ENCODE peak calls at places on chromosome 4, in seven cellular contexts. F is Peyer's patch, H is ascending aorta, L is upper lobe of right lung, K is esophagus squamous epithelium, R is AG10803, A is fibroblast of mammary gland. U is an unnamed sample.

GRCh38 chr4:103136671-103137445 is 37.2 kb upstream of the BDH2 start:
- DNase-seq in R (no peak), H (no peak), A (no peak), K (no peak), L (no peak), F (no peak), U (no peak)

GRCh38 chr4:99082192-99082591 is 6.4 kb downstream of the ADH5 start:
- DNase-seq in K (no peak), H (no peak), A (no peak), R (no peak), F (no peak), L (no peak), U (no peak)

GRCh38 chr4:156098846-156099245 is 145.2 kb upstream of the CTSO start:
- DNase-seq in L (no peak), R (no peak), A (no peak), H (no peak), F (no peak), K (no peak), U (peak; percentile 33)

GRCh38 chr4:126874533-126874932 is 758.2 kb upstream of the INTU start:
- DNase-seq in F (no peak), H (no peak), R (no peak), A (no peak), K (no peak), L (no peak), U (no peak)

GRCh38 chr4:55706526-55706925 is 70.4 kb upstream of the NMU start:
- DNase-seq in F (no peak), L (no peak), H (no peak), A (no peak), R (peak; percentile 2), K (no peak), U (peak; percentile 61)

GRCh38 chr4:10022346-10023049 is 1.2 kb upstream of the SLC2A9 start:
- DNase-seq in H (no peak), R (no peak), F (no peak), A (no peak), K (no peak), L (no peak), U (no peak)

GRCh38 chr4:139014391-139015268 is 951 bp upstream of the NOCT start:
- DNase-seq in H (no peak), L (no peak), R (peak; percentile 95), K (no peak), A (peak; percentile 93), F (no peak), U (peak; percentile 91)

GRCh38 chr4:109989044-109989443 is 76.4 kb downstream of the EGF start:
- DNase-seq in K (no peak), R (no peak), L (no peak), H (no peak), F (no peak), A (peak; percentile 37), U (peak; percentile 41)

GRCh38 chr4:38857354-38858096 is 908 bp upstream of the TLR6 start:
- DNase-seq in R (peak; percentile 84), L (no peak), H (no peak), A (peak; percentile 94), F (peak; percentile 65), K (peak; percentile 12), U (peak; percentile 94)

GRCh38 chr4:134911941-134912340 is 710.4 kb upstream of the PABPC4L start:
- DNase-seq in A (no peak), K (no peak), F (no peak), L (no peak), R (no peak), H (no peak), U (no peak)

GRCh38 chr4:126568652-126569580 is 1063.8 kb upstream of the INTU start:
- DNase-seq in H (no peak), A (no peak), L (no peak), K (no peak), R (no peak), F (no peak), U (no peak)

DNA sequence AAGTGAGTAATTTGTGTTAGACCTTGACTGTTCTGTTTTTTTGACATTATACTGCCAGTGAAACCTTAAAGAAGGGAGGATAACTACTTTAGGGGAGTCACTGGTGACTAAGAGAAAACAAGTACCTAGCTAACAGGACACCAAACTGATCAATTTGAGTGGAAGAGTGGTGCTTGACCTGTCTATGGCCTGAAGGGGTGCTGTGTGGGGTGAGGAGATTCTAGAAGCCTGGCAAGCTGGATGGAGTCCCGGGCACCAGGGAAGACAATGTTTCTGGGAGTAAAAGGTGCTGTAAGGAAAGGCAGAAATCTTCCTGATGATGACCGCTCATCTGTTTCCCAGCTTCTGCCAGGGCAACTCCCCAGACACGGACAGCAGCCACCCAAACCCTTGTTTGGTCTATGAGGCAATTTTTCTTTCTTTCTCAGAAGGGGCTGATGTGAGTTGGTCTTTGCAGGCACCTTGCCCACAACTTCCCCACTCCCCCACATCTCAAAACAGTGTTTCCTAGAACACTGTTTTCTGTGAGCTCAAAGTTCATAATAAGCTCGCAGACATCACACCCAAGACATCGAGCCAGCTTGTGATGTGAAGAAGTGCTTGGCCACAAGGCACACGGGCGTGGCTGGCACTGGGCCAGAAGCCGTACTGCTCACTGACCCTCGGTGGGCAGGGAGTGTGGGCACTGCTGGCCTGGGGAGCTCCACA is 4.6 kb downstream of the TXK start:
- DNase-seq in L (no peak), R (no peak), A (no peak), F (peak; percentile 17), H (no peak), K (no peak), U (no peak)
- TF ChIP-seq CTCF in L (no peak), R (no peak), A (peak; percentile 1), F (no peak), H (no peak), K (no peak), U (peak; percentile 19)

GRCh38 chr4:72670521-72670920 is 101.5 kb upstream of the ADAMTS3 start:
- DNase-seq in R (no peak), A (no peak), L (no peak), F (no peak), K (no peak), H (no peak), U (no peak)

GRCh38 chr4:72666910-72667309 is 97.9 kb upstream of the ADAMTS3 start:
- DNase-seq in F (no peak), K (no peak), A (no peak), R (no peak), L (no peak), H (no peak), U (no peak)

DNA sequence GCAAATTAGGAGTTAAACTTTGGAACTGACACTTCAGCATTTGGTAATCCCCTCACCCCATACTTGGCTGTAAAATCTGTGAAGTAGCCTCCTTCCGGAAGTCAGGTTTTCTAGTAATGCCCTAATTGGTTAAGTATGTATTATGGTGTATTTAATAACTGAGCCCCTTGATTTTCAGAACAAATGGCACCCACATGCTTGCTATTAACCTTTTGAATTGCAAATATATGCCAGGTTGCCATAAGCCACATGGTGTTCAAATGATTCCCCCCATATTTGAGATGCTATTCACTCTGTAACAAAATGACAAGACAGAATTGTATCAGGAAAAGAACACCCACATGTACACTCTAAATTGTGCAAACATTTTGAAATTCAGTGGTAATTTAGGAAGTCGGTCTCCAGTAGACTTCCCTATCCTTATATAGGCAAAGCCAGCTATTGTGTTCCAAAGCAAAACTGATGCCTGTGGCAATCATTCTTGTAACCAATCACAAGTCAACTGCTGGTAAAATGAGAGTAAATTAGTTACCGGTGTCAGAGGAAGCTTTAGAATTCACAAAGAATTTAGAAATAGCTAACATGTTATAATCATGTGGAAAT is 96.5 kb upstream of the ADAMTS3 start:
- DNase-seq in A (no peak), R (no peak), F (no peak), K (no peak), H (no peak), L (no peak), U (no peak)
- H3K4me3 ChIP-seq in A (no peak overlapping the region), R (no peak overlapping the region), F (no peak overlapping the region), K (no peak overlapping the region), H (no peak overlapping the region), L (no peak overlapping the region), U (no peak overlapping the region)

DNA sequence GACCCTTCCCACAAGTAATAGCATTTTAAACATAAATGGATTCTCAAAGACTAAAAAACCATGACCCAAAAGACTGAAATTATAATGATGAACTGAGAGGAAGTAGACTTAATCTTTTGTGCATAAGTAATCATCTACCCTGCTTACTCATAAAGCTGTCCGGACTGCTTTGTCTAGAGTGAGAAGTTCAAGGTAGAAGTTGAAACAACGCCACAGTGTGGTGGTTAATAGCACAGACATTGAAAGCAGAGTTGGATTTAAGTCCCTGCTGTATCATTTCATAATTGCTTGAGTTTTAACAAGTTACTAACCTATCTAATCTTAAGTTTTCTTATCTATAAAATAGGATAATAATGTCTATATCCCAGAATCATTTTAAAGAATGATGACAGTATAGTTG is 346.5 kb downstream of the CENPC start:
- DNase-seq in K (no peak), H (no peak), F (no peak), L (no peak), A (peak; percentile 9), R (no peak), U (peak; percentile 50)
- TF ChIP-seq CTCF in K (no peak), H (no peak), F (no peak), L (peak; percentile 15), A (no peak), R (no peak), U (peak; percentile 15)

GRCh38 chr4:23225564-23225963 is 532.8 kb downstream of the GBA3 start:
- DNase-seq in R (no peak), L (no peak), K (no peak), A (no peak), H (no peak), F (no peak), U (no peak)

GRCh38 chr4:23219779-23220408 is 527.2 kb downstream of the GBA3 start:
- DNase-seq in L (no peak), R (no peak), K (no peak), A (no peak), H (no peak), F (no peak), U (no peak)

GRCh38 chr4:23225024-23225423 is 532.3 kb downstream of the GBA3 start:
- DNase-seq in L (no peak), A (no peak), R (no peak), H (no peak), K (no peak), F (no peak), U (no peak)
- H3K4me3 ChIP-seq in L (no peak overlapping the region), A (no peak overlapping the region), R (no peak overlapping the region), H (no peak overlapping the region), K (no peak overlapping the region), F (no peak overlapping the region), U (no peak overlapping the region)

GRCh38 chr4:188658958-188659522 is 519.8 kb downstream of the TRIML1 start:
- DNase-seq in H (no peak), L (no peak), A (no peak), K (no peak), F (no peak), R (no peak), U (no peak)

GRCh38 chr4:188661502-188661901 is 522.3 kb downstream of the TRIML1 start:
- DNase-seq in L (no peak), K (no peak), A (peak; percentile 14), F (no peak), R (peak; percentile 15), H (no peak), U (no peak)

GRCh38 chr4:188660796-188661195 is 521.6 kb downstream of the TRIML1 start:
- DNase-seq in F (no peak), H (no peak), R (no peak), A (no peak), L (no peak), K (no peak), U (no peak)

GRCh38 chr4:188657365-188657764 is 518.1 kb downstream of the TRIML1 start:
- DNase-seq in H (no peak), K (no peak), A (no peak), F (no peak), R (no peak), L (no peak), U (no peak)
- TF ChIP-seq CTCF in H (no peak), K (no peak), A (no peak), F (no peak), R (no peak), L (no peak), U (no peak)

GRCh38 chr4:8818063-8818881 is 53.4 kb downstream of the HMX1 start:
- DNase-seq in A (no peak), K (no peak), L (peak; percentile 52), F (no peak), H (no peak), R (no peak), U (no peak)
- H3K4me3 ChIP-seq in A (no peak overlapping the region), K (no peak overlapping the region), L (no peak overlapping the region), F (no peak overlapping the region), H (no peak overlapping the region), R (no peak overlapping the region), U (no peak overlapping the region)